ENCODE peak calls at places on chromosomes 13 and 19, in four cellular contexts. One of them, this sample, is unnamed.

GRCh38 chr13:107574517-107575215 is 640.7 kb downstream of the LIG4 start:
- DNase-seq in HTR-8/SVneo: no peak
- DNase-seq in frontal cortex: no peak
- DNase-seq in stimulated activated CD8-positive, alpha-beta memory T cell treated with anti-CD3 and anti-CD28 coated beads, Interleukin-4, amount 100 ng/mL, for 4 hours: no peak
- DNase-seq in this sample: no peak

GRCh38 chr19:45112111-45112827 is 19.3 kb downstream of the PPP1R37 start:
- DNase-seq in frontal cortex: no peak
- DNase-seq in HTR-8/SVneo: no peak
- DNase-seq in stimulated activated CD8-positive, alpha-beta memory T cell treated with anti-CD3 and anti-CD28 coated beads, Interleukin-4, amount 100 ng/mL, for 4 hours: no peak
- DNase-seq in this sample: no peak

GRCh38 chr13:50224534-50224933 is 209.3 kb downstream of the KCNRG start:
- DNase-seq in HTR-8/SVneo: no peak
- DNase-seq in stimulated activated CD8-positive, alpha-beta memory T cell treated with anti-CD3 and anti-CD28 coated beads, Interleukin-4, amount 100 ng/mL, for 4 hours: no peak
- DNase-seq in frontal cortex: no peak
- DNase-seq in this sample: no peak

GRCh38 chr13:93227906-93228801 is 1.5 kb downstream of the GPC6 start:
- DNase-seq in frontal cortex: peak
- DNase-seq in HTR-8/SVneo: peak
- DNase-seq in stimulated activated CD8-positive, alpha-beta memory T cell treated with anti-CD3 and anti-CD28 coated beads, Interleukin-4, amount 100 ng/mL, for 4 hours: no peak
- DNase-seq in this sample: peak

GRCh38 chr19:1469200-1469935 is 9.6 kb downstream of the C19orf25 start:
- DNase-seq in frontal cortex: no peak
- DNase-seq in stimulated activated CD8-positive, alpha-beta memory T cell treated with anti-CD3 and anti-CD28 coated beads, Interleukin-4, amount 100 ng/mL, for 4 hours: no peak
- DNase-seq in HTR-8/SVneo: no peak
- DNase-seq in this sample: no peak

GRCh38 chr13:32016119-32016518 is 15.5 kb upstream of the FRY start:
- DNase-seq in frontal cortex: no peak
- DNase-seq in stimulated activated CD8-positive, alpha-beta memory T cell treated with anti-CD3 and anti-CD28 coated beads, Interleukin-4, amount 100 ng/mL, for 4 hours: no peak
- DNase-seq in HTR-8/SVneo: no peak
- DNase-seq in this sample: no peak

GRCh38 chr13:89227356-89227755 is 1556.2 kb downstream of the SLITRK5 start:
- DNase-seq in stimulated activated CD8-positive, alpha-beta memory T cell treated with anti-CD3 and anti-CD28 coated beads, Interleukin-4, amount 100 ng/mL, for 4 hours: no peak
- DNase-seq in frontal cortex: no peak
- DNase-seq in HTR-8/SVneo: peak
- DNase-seq in this sample: no peak

GRCh38 chr13:80524447-80525215 is 183.7 kb upstream of the SPRY2 start:
- DNase-seq in frontal cortex: no peak
- DNase-seq in stimulated activated CD8-positive, alpha-beta memory T cell treated with anti-CD3 and anti-CD28 coated beads, Interleukin-4, amount 100 ng/mL, for 4 hours: no peak
- DNase-seq in HTR-8/SVneo: no peak
- DNase-seq in this sample: no peak

GRCh38 chr13:98226520-98226919 is 49.5 kb upstream of the RNF113B start:
- DNase-seq in HTR-8/SVneo: no peak
- DNase-seq in stimulated activated CD8-positive, alpha-beta memory T cell treated with anti-CD3 and anti-CD28 coated beads, Interleukin-4, amount 100 ng/mL, for 4 hours: no peak
- DNase-seq in frontal cortex: no peak
- DNase-seq in this sample: no peak

GRCh38 chr19:10960314-10961072 is at the start of gene SMARCA4:
- DNase-seq in HTR-8/SVneo: peak
- DNase-seq in stimulated activated CD8-positive, alpha-beta memory T cell treated with anti-CD3 and anti-CD28 coated beads, Interleukin-4, amount 100 ng/mL, for 4 hours: peak
- DNase-seq in frontal cortex: peak
- DNase-seq in this sample: peak

GRCh38 chr13:106471957-106472543 is 63.4 kb downstream of the EFNB2 start:
- DNase-seq in frontal cortex: no peak
- DNase-seq in stimulated activated CD8-positive, alpha-beta memory T cell treated with anti-CD3 and anti-CD28 coated beads, Interleukin-4, amount 100 ng/mL, for 4 hours: no peak
- DNase-seq in HTR-8/SVneo: peak
- DNase-seq in this sample: no peak

GRCh38 chr19:30361107-30361447 is 11.1 kb upstream of the ZNF536 start:
- DNase-seq in stimulated activated CD8-positive, alpha-beta memory T cell treated with anti-CD3 and anti-CD28 coated beads, Interleukin-4, amount 100 ng/mL, for 4 hours: no peak
- DNase-seq in HTR-8/SVneo: no peak
- DNase-seq in frontal cortex: no peak
- DNase-seq in this sample: no peak

GRCh38 chr13:79722885-79723445 is 242.0 kb downstream of the NDFIP2 start:
- DNase-seq in HTR-8/SVneo: no peak
- DNase-seq in stimulated activated CD8-positive, alpha-beta memory T cell treated with anti-CD3 and anti-CD28 coated beads, Interleukin-4, amount 100 ng/mL, for 4 hours: no peak
- DNase-seq in frontal cortex: no peak
- DNase-seq in this sample: no peak

GRCh38 chr19:6273701-6274601 is 5.8 kb downstream of the MLLT1 start:
- DNase-seq in HTR-8/SVneo: peak
- DNase-seq in frontal cortex: peak
- DNase-seq in stimulated activated CD8-positive, alpha-beta memory T cell treated with anti-CD3 and anti-CD28 coated beads, Interleukin-4, amount 100 ng/mL, for 4 hours: no peak
- DNase-seq in this sample: peak

GRCh38 chr19:49339364-49340068 is 4.3 kb downstream of the CD37 start:
- DNase-seq in stimulated activated CD8-positive, alpha-beta memory T cell treated with anti-CD3 and anti-CD28 coated beads, Interleukin-4, amount 100 ng/mL, for 4 hours: no peak
- DNase-seq in frontal cortex: peak
- DNase-seq in HTR-8/SVneo: no peak
- DNase-seq in this sample: peak

GRCh38 chr19:37217533-37217854 is 520 bp upstream of the ZNF383 start:
- DNase-seq in stimulated activated CD8-positive, alpha-beta memory T cell treated with anti-CD3 and anti-CD28 coated beads, Interleukin-4, amount 100 ng/mL, for 4 hours: no peak
- DNase-seq in frontal cortex: no peak
- DNase-seq in HTR-8/SVneo: no peak
- DNase-seq in this sample: no peak

GRCh38 chr13:67383358-67383757 is 153.2 kb upstream of the PCDH9 start:
- DNase-seq in frontal cortex: no peak
- DNase-seq in HTR-8/SVneo: no peak
- DNase-seq in stimulated activated CD8-positive, alpha-beta memory T cell treated with anti-CD3 and anti-CD28 coated beads, Interleukin-4, amount 100 ng/mL, for 4 hours: no peak
- DNase-seq in this sample: no peak

GRCh38 chr13:46903748-46904147 is 6.9 kb upstream of the HTR2A start:
- DNase-seq in frontal cortex: no peak
- DNase-seq in HTR-8/SVneo: no peak
- DNase-seq in stimulated activated CD8-positive, alpha-beta memory T cell treated with anti-CD3 and anti-CD28 coated beads, Interleukin-4, amount 100 ng/mL, for 4 hours: no peak
- DNase-seq in this sample: no peak

GRCh38 chr13:30796833-30797601 is 61.7 kb downstream of the ALOX5AP start:
- DNase-seq in stimulated activated CD8-positive, alpha-beta memory T cell treated with anti-CD3 and anti-CD28 coated beads, Interleukin-4, amount 100 ng/mL, for 4 hours: no peak
- DNase-seq in HTR-8/SVneo: no peak
- DNase-seq in frontal cortex: no peak
- DNase-seq in this sample: no peak

GRCh38 chr19:46739290-46739771 is 6.5 kb upstream of the FKRP start:
- DNase-seq in HTR-8/SVneo: no peak
- DNase-seq in frontal cortex: no peak
- DNase-seq in stimulated activated CD8-positive, alpha-beta memory T cell treated with anti-CD3 and anti-CD28 coated beads, Interleukin-4, amount 100 ng/mL, for 4 hours: no peak
- DNase-seq in this sample: no peak

GRCh38 chr19:6721773-6722172 is 1.3 kb upstream of the C3 start:
- DNase-seq in HTR-8/SVneo: no peak
- DNase-seq in stimulated activated CD8-positive, alpha-beta memory T cell treated with anti-CD3 and anti-CD28 coated beads, Interleukin-4, amount 100 ng/mL, for 4 hours: no peak
- DNase-seq in frontal cortex: no peak
- DNase-seq in this sample: no peak

GRCh38 chr13:73058741-73059459 is at the start of gene KLF5:
- DNase-seq in frontal cortex: peak
- DNase-seq in stimulated activated CD8-positive, alpha-beta memory T cell treated with anti-CD3 and anti-CD28 coated beads, Interleukin-4, amount 100 ng/mL, for 4 hours: peak
- DNase-seq in HTR-8/SVneo: peak
- DNase-seq in this sample: peak

GRCh38 chr19:46613525-46613924 is 11.4 kb downstream of the PTGIR start:
- DNase-seq in HTR-8/SVneo: no peak
- DNase-seq in frontal cortex: no peak
- DNase-seq in stimulated activated CD8-positive, alpha-beta memory T cell treated with anti-CD3 and anti-CD28 coated beads, Interleukin-4, amount 100 ng/mL, for 4 hours: no peak
- DNase-seq in this sample: no peak

GRCh38 chr19:42683917-42684513 is 56.3 kb downstream of the PSG3 start:
- DNase-seq in stimulated activated CD8-positive, alpha-beta memory T cell treated with anti-CD3 and anti-CD28 coated beads, Interleukin-4, amount 100 ng/mL, for 4 hours: no peak
- DNase-seq in frontal cortex: no peak
- DNase-seq in HTR-8/SVneo: no peak
- DNase-seq in this sample: no peak

GRCh38 chr13:109330941-109331340 is 455.4 kb downstream of the IRS2 start:
- DNase-seq in frontal cortex: no peak
- DNase-seq in HTR-8/SVneo: no peak
- DNase-seq in stimulated activated CD8-positive, alpha-beta memory T cell treated with anti-CD3 and anti-CD28 coated beads, Interleukin-4, amount 100 ng/mL, for 4 hours: no peak
- DNase-seq in this sample: no peak

GRCh38 chr19:30653646-30654386 is 281.6 kb downstream of the ZNF536 start:
- DNase-seq in frontal cortex: no peak
- DNase-seq in stimulated activated CD8-positive, alpha-beta memory T cell treated with anti-CD3 and anti-CD28 coated beads, Interleukin-4, amount 100 ng/mL, for 4 hours: no peak
- DNase-seq in HTR-8/SVneo: no peak
- DNase-seq in this sample: no peak

GRCh38 chr19:42317535-42317934 is 4.4 kb downstream of the TMEM145 start:
- DNase-seq in stimulated activated CD8-positive, alpha-beta memory T cell treated with anti-CD3 and anti-CD28 coated beads, Interleukin-4, amount 100 ng/mL, for 4 hours: no peak
- DNase-seq in HTR-8/SVneo: no peak
- DNase-seq in frontal cortex: no peak
- DNase-seq in this sample: no peak

GRCh38 chr19:34404109-34404909 is at the start of gene PDCD2L:
- DNase-seq in frontal cortex: peak
- DNase-seq in stimulated activated CD8-positive, alpha-beta memory T cell treated with anti-CD3 and anti-CD28 coated beads, Interleukin-4, amount 100 ng/mL, for 4 hours: peak
- DNase-seq in HTR-8/SVneo: peak
- DNase-seq in this sample: peak

GRCh38 chr13:110216403-110217041 is 90.4 kb downstream of the COL4A1 start:
- DNase-seq in stimulated activated CD8-positive, alpha-beta memory T cell treated with anti-CD3 and anti-CD28 coated beads, Interleukin-4, amount 100 ng/mL, for 4 hours: no peak
- DNase-seq in frontal cortex: no peak
- DNase-seq in HTR-8/SVneo: no peak
- DNase-seq in this sample: no peak

GRCh38 chr13:53045110-53045509 is 16.5 kb downstream of the OLFM4 start:
- DNase-seq in frontal cortex: no peak
- DNase-seq in HTR-8/SVneo: no peak
- DNase-seq in stimulated activated CD8-positive, alpha-beta memory T cell treated with anti-CD3 and anti-CD28 coated beads, Interleukin-4, amount 100 ng/mL, for 4 hours: no peak
- DNase-seq in this sample: no peak

GRCh38 chr19:34316741-34317241 is 48.2 kb upstream of the GPI start:
- DNase-seq in stimulated activated CD8-positive, alpha-beta memory T cell treated with anti-CD3 and anti-CD28 coated beads, Interleukin-4, amount 100 ng/mL, for 4 hours: no peak
- DNase-seq in frontal cortex: no peak
- DNase-seq in HTR-8/SVneo: peak
- DNase-seq in this sample: no peak

GRCh38 chr13:105721056-105721455 is 814.4 kb downstream of the EFNB2 start:
- DNase-seq in stimulated activated CD8-positive, alpha-beta memory T cell treated with anti-CD3 and anti-CD28 coated beads, Interleukin-4, amount 100 ng/mL, for 4 hours: no peak
- DNase-seq in HTR-8/SVneo: no peak
- DNase-seq in frontal cortex: no peak
- DNase-seq in this sample: no peak

GRCh38 chr19:46191972-46192371 is 37.6 kb upstream of the IGFL1 start:
- DNase-seq in frontal cortex: no peak
- DNase-seq in stimulated activated CD8-positive, alpha-beta memory T cell treated with anti-CD3 and anti-CD28 coated beads, Interleukin-4, amount 100 ng/mL, for 4 hours: no peak
- DNase-seq in HTR-8/SVneo: no peak
- DNase-seq in this sample: no peak

GRCh38 chr13:94886191-94886590 is 173.8 kb upstream of the SOX21 start:
- DNase-seq in stimulated activated CD8-positive, alpha-beta memory T cell treated with anti-CD3 and anti-CD28 coated beads, Interleukin-4, amount 100 ng/mL, for 4 hours: no peak
- DNase-seq in frontal cortex: no peak
- DNase-seq in HTR-8/SVneo: no peak
- DNase-seq in this sample: no peak

GRCh38 chr19:18603958-18604819 is 2.4 kb downstream of the CRLF1 start:
- DNase-seq in stimulated activated CD8-positive, alpha-beta memory T cell treated with anti-CD3 and anti-CD28 coated beads, Interleukin-4, amount 100 ng/mL, for 4 hours: no peak
- DNase-seq in HTR-8/SVneo: no peak
- DNase-seq in frontal cortex: peak
- DNase-seq in this sample: no peak